ENCODE peak calls at places on chromosome X, in eight cellular contexts. B, N, W, I, T, O, E and H are unnamed samples.

GRCh38 chrX:39950035-39950688 is 147.6 kb downstream of the BCOR start:
- DNase-seq in I (no peak), W (peak), O (peak), N (peak), E (no peak), B (no peak), T (no peak), H (peak)

GRCh38 chrX:20712811-20713210 is 446.1 kb upstream of the RPS6KA3 start:
- DNase-seq in E (no peak), W (no peak), I (no peak), O (no peak), N (peak), T (no peak), B (no peak), H (no peak)

GRCh38 chrX:22351966-22352365 is 79.3 kb downstream of the CBLL2 start:
- DNase-seq in B (no peak), T (no peak), O (no peak), I (no peak), W (peak), N (peak), E (no peak), H (peak)

GRCh38 chrX:131792356-131792749 is 230.7 kb upstream of the STK26 start:
- DNase-seq in E (peak), N (peak), I (no peak), O (no peak), T (no peak), W (no peak), B (peak), H (peak)

GRCh38 chrX:103503163-103503852 is 16.0 kb downstream of the RAB40A start:
- DNase-seq in I (no peak), O (no peak), N (peak), E (no peak), W (peak), B (no peak), T (no peak), H (no peak)

GRCh38 chrX:78997870-78998558 is 52.8 kb downstream of the P2RY10 start:
- DNase-seq in E (no peak), I (no peak), O (no peak), B (no peak), N (no peak), W (no peak), T (no peak), H (no peak)

GRCh38 chrX:19535481-19535880 is 20.2 kb upstream of the MAP3K15 start:
- DNase-seq in E (no peak), O (no peak), I (no peak), N (no peak), T (no peak), B (no peak), W (peak), H (peak)

GRCh38 chrX:37800762-37801161 is 20.9 kb downstream of the CYBB start:
- DNase-seq in I (no peak), W (no peak), B (no peak), E (no peak), N (no peak), O (no peak), T (no peak), H (no peak)

GRCh38 chrX:95318882-95319281 is 1365.8 kb upstream of the DIAPH2 start:
- DNase-seq in B (peak), T (no peak), O (no peak), W (peak), I (no peak), N (peak), E (no peak), H (no peak)

GRCh38 chrX:22409418-22409817 is 136.7 kb downstream of the CBLL2 start:
- DNase-seq in O (no peak), E (no peak), T (no peak), W (no peak), B (no peak), N (no peak), I (no peak), H (no peak)

GRCh38 chrX:83819304-83819703 is 41.6 kb upstream of the CYLC1 start:
- DNase-seq in O (no peak), E (no peak), T (no peak), I (no peak), B (no peak), N (no peak), W (no peak), H (no peak)

GRCh38 chrX:101564651-101565050 is 14.3 kb downstream of the ARMCX1 start:
- DNase-seq in O (no peak), N (no peak), T (no peak), E (no peak), B (no peak), W (peak), I (no peak), H (no peak)

GRCh38 chrX:30190426-30190825 is 24.9 kb upstream of the MAGEB2 start:
- DNase-seq in N (no peak), B (no peak), T (no peak), I (no peak), W (no peak), E (no peak), O (no peak), H (no peak)